ENCODE peak calls at places on chromosomes 2 and 18, in six cellular contexts. V, U, B, W, G and R are unnamed samples. For H3K4me1, the result is how much of the 10 kb centered on the place peaks cover.

GRCh38 chr2:237596518-237596855 is 6.0 kb upstream of the RAB17 start:
- ATAC-seq in V (no peak), U (peak), B (no peak), W (no peak), G (peak), R (no peak)

GRCh38 chr2:8643238-8643995 is 38.4 kb upstream of the ID2 start:
- ATAC-seq in V (no peak), U (no peak), B (no peak), W (peak), G (no peak), R (no peak)

GRCh38 chr2:29531626-29532025 is 389.8 kb downstream of the ALK start:
- ATAC-seq in V (no peak), U (no peak), B (no peak), W (no peak), G (no peak), R (no peak)

GRCh38 chr2:69564604-69565003 is 78.9 kb downstream of the AAK1 start:
- ATAC-seq in V (no peak), U (no peak), B (no peak), W (no peak), G (no peak), R (no peak)

GRCh38 chr2:19894135-19894792 is 7.5 kb downstream of the TTC32 start:
- ATAC-seq in V (peak), U (no peak), B (no peak), W (peak), G (peak), R (no peak)

GRCh38 chr2:225009768-225010167 is 32.5 kb downstream of the DOCK10 start:
- ATAC-seq in V (peak), U (peak), B (no peak), W (no peak), G (no peak), R (no peak)

GRCh38 chr2:37189452-37190153 is 1.1 kb upstream of the SULT6B1 start:
- ATAC-seq in V (no peak), U (peak), B (peak), W (peak), G (peak), R (no peak)

GRCh38 chr2:170822292-170822884 is 5.7 kb downstream of the GAD1 start:
- ATAC-seq in V (peak), U (peak), B (no peak), W (peak), G (no peak), R (no peak)

GRCh38 chr2:155842103-155842502 is 490.4 kb downstream of the NR4A2 start:
- ATAC-seq in V (no peak), U (no peak), B (no peak), W (no peak), G (no peak), R (no peak)

GRCh38 chr2:42935692-42936631 is 143.6 kb upstream of the HAAO start:
- ATAC-seq in V (peak), U (no peak), B (no peak), W (no peak), G (no peak), R (peak)

GRCh38 chr2:195364015-195364965 is 292.7 kb upstream of the SLC39A10 start:
- ATAC-seq in V (no peak), U (peak), B (no peak), W (no peak), G (no peak), R (no peak)

GRCh38 chr18:76398295-76398694 is 96.7 kb downstream of the ZNF516 start:
- ATAC-seq in V (no peak), U (no peak), B (no peak), W (no peak), G (no peak), R (no peak)

GRCh38 chr2:223047260-223047761 is 4.7 kb upstream of the KCNE4 start:
- ATAC-seq in V (no peak), U (peak), B (peak), W (no peak), G (no peak), R (peak)

GRCh38 chr18:32122039-32122438 is 30.4 kb downstream of the RNF138 start:
- ATAC-seq in V (no peak), U (no peak), B (no peak), W (peak), G (peak), R (no peak)

GRCh38 chr2:223084873-223085272 is 32.9 kb downstream of the KCNE4 start:
- ATAC-seq in V (no peak), U (no peak), B (no peak), W (peak), G (no peak), R (peak)

GRCh38 chr2:24026233-24026632 is 16.3 kb downstream of the MFSD2B start:
- ATAC-seq in V (no peak), U (no peak), B (no peak), W (no peak), G (no peak), R (no peak)

GRCh38 chr2:70084973-70085710 is 2.1 kb upstream of the PCBP1 start:
- ATAC-seq in V (peak), U (no peak), B (no peak), W (no peak), G (peak), R (no peak)

GRCh38 chr2:46873632-46874068 is 42.0 kb downstream of the MCFD2 start:
- ATAC-seq in V (peak), U (peak), B (peak), W (peak), G (peak), R (peak)

GRCh38 chr18:79167526-79168190 is 98.5 kb downstream of the ATP9B start:
- ATAC-seq in V (no peak), U (no peak), B (peak), W (no peak), G (no peak), R (no peak)

GRCh38 chr18:56089607-56090258 is 501.7 kb upstream of the TCF4 start:
- ATAC-seq in V (peak), U (no peak), B (no peak), W (no peak), G (no peak), R (no peak)

GRCh38 chr2:40964509-40964908 is 512.6 kb upstream of the SLC8A1 start:
- ATAC-seq in V (no peak), U (no peak), B (no peak), W (no peak), G (no peak), R (no peak)

GRCh38 chr2:38260469-38260868 is 116.6 kb downstream of the ATL2 start:
- ATAC-seq in V (peak), U (peak), B (no peak), W (peak), G (peak), R (no peak)

DNA sequence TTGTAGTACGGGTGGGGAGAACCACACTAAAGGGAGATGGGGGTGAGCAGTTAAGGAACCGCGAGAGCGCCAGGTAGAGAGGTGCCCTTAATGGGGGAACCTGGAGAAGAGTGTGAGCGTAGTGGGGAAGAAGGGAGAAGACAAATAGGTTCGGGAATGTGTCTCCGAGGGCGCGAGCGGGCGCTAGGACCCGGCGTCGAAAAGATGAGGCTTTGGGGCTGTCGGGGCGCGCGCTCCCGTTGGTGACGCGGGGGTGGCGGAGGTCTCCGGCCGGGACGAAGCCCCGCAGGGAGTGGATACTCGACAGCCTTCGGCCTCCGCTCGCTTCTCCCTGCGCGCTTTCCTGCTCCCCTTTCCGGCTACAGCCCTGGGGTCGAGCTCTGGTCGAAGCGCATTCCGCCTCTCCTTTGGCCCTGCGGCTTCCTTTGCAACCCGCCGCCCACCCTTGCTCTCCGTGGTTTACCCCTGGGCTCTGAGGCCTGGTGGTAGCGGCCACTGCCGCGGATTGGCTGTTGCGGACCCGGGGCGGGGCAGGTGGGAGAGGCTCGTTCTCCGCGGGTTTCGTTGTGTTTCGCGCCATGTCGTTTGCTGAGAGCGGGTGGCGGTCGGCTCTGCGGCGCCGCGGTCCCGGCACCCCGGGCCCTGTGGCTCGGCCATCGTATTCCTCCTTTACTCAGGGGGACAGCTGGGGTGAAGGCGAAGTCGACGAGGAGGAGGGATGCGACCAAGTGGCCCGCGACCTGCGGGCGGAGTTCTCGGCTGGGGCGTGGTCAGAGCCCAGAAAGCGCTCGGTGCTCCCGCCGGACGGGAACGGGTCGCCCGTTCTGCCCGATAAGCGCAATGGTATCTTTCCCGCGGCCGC is at the start of gene ARL6IP6:
- ATAC-seq in V (peak), U (peak), B (peak), W (peak), G (peak), R (peak)
- TF ChIP-seq POLR2A in V (peak), U (peak), B (peak), W (peak), G (peak), R (peak)

GRCh38 chr2:160469615-160470204 is 23.9 kb downstream of the RBMS1 start:
- ATAC-seq in V (no peak), U (no peak), B (peak), W (no peak), G (no peak), R (no peak)

GRCh38 chr2:160472839-160473251 is 20.8 kb downstream of the RBMS1 start:
- ATAC-seq in V (no peak), U (no peak), B (no peak), W (peak), G (no peak), R (no peak)

GRCh38 chr2:160471950-160472349 is 21.7 kb downstream of the RBMS1 start:
- ATAC-seq in V (no peak), U (no peak), B (no peak), W (no peak), G (no peak), R (no peak)

GRCh38 chr2:160467086-160467485 is 26.5 kb downstream of the RBMS1 start:
- ATAC-seq in V (no peak), U (no peak), B (no peak), W (no peak), G (no peak), R (no peak)

GRCh38 chr2:160469164-160469563 is 24.4 kb downstream of the RBMS1 start:
- ATAC-seq in V (no peak), U (no peak), B (no peak), W (no peak), G (no peak), R (no peak)
- H3K4me1 ChIP-seq in V (under half), U (under half), B (under half), W (under half), G (under half), R (under half)

GRCh38 chr2:120788349-120788700 is 52.7 kb downstream of the GLI2 start:
- ATAC-seq in V (no peak), U (no peak), B (no peak), W (no peak), G (no peak), R (no peak)

GRCh38 chr2:120793682-120794403 is 58.2 kb downstream of the GLI2 start:
- ATAC-seq in V (peak), U (no peak), B (peak), W (no peak), G (no peak), R (peak)

GRCh38 chr2:120794716-120795115 is 59.0 kb downstream of the GLI2 start:
- ATAC-seq in V (no peak), U (peak), B (no peak), W (no peak), G (no peak), R (peak)

GRCh38 chr2:120791243-120791960 is 55.7 kb downstream of the GLI2 start:
- ATAC-seq in V (no peak), U (no peak), B (no peak), W (no peak), G (no peak), R (no peak)

GRCh38 chr2:120791961-120792295 is 56.3 kb downstream of the GLI2 start:
- ATAC-seq in V (no peak), U (no peak), B (no peak), W (no peak), G (no peak), R (no peak)
- TF ChIP-seq EP300 in V (no peak), U (no peak), B (no peak), W (no peak), G (no peak), R (no peak)

DNA sequence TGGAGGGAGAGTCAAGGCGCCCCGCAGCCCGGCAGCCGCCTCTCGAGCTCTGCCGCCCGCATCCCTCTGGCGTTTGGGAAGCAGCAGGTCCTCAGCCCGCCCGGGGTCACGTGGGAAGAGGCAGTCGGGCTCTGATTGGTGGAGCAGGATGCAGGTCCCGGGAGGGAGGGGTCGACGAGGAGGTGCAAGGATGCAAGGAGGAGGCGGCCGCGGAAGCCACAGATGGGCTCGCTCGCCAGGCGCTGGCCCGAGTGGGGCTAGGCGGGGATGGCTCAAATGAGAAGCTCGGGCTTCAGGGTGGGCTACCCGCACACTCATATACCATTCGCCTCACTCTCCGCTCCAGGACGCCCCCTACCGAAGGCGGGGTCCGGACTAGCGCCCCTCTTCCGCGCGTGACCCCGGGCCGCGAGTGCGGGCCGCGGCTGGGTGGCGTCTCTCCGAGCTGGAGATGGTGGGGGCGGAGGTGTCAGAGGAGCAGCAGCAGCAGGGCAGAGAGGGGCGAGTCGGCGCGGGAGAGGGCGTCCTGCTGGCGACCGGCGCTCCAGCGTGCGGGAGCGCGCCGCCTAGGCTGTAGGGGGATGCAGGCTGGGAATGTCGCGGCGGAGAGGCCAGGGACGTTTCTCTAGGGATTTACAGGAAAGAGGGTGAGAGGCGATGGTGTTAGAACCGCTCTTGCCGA is at the start of gene TMEFF2:
- ATAC-seq in V (peak), U (peak), B (peak), W (peak), G (peak), R (peak)
- TF ChIP-seq POLR2A in V (no peak), U (no peak), B (no peak), W (no peak), G (no peak), R (peak)